ENCODE peak calls at places on chromosomes 5 and 9, in six cellular contexts. S is GM23338; T is A172; N is LNCaP clone FGC; Z is stimulated activated naive CD8-positive, alpha-beta T cell treated with anti-CD3 and anti-CD28 coated beads, Interleukin-15, Interleukin-2, amounts not matched to agents 100 U/mL and 50 U/mL, for 24 hours; R is HTR-8/SVneo. G is an unnamed sample.

GRCh38 chr5:174311531-174312269 is 266.2 kb downstream of the NSG2 start:
- DNase-seq in R (peak), S (peak), Z (peak), N (no peak), T (peak), G (peak)

GRCh38 chr9:133953976-133954709 is 38.0 kb downstream of the VAV2 start:
- DNase-seq in Z (no peak), N (no peak), S (no peak), T (no peak), R (no peak), G (no peak)

GRCh38 chr9:35905912-35906679 is at the start of gene HRCT1:
- DNase-seq in T (peak), R (peak), N (no peak), Z (no peak), S (no peak), G (no peak)

GRCh38 chr5:93583799-93584530 is 943 bp downstream of the NR2F1 start:
- DNase-seq in T (peak), Z (no peak), R (peak), S (peak), N (no peak), G (peak)

GRCh38 chr9:72557549-72557948 is 36.1 kb downstream of the TMC1 start:
- DNase-seq in N (no peak), Z (peak), S (peak), T (peak), R (peak), G (no peak)

GRCh38 chr5:123496892-123497291 is 15.1 kb upstream of the CSNK1G3 start:
- DNase-seq in Z (no peak), T (no peak), S (no peak), R (no peak), N (no peak), G (no peak)

GRCh38 chr5:56396634-56397033 is 163.5 kb upstream of the ANKRD55 start:
- DNase-seq in N (no peak), T (no peak), S (no peak), Z (no peak), R (no peak), G (no peak)

GRCh38 chr5:172127581-172127980 is 60.4 kb downstream of the STK10 start:
- DNase-seq in Z (no peak), R (no peak), T (no peak), S (no peak), N (no peak), G (no peak)

GRCh38 chr5:118777468-118777746 is 210.9 kb downstream of the DTWD2 start:
- DNase-seq in R (no peak), T (no peak), S (no peak), N (no peak), Z (no peak), G (no peak)

GRCh38 chr9:76451234-76451633 is 7.7 kb upstream of the GCNT1 start:
- DNase-seq in T (peak), N (no peak), R (no peak), S (no peak), Z (no peak), G (no peak)

GRCh38 chr5:56327810-56328209 is 94.7 kb upstream of the ANKRD55 start:
- DNase-seq in S (no peak), T (no peak), N (no peak), R (no peak), Z (peak), G (no peak)

GRCh38 chr9:81801190-81801589 is 111.8 kb upstream of the TLE1 start:
- DNase-seq in S (no peak), T (peak), Z (no peak), R (no peak), N (no peak), G (no peak)

G was measured in WERI-Rb-1.